ENCODE peak calls at places on chromosomes 5 and 9, in ten cellular contexts. One of them, this sample, is unnamed.

GRCh38 chr5:31291323-31291854 is 97.9 kb downstream of the CDH6 start:
- DNase-seq in IMR-90: no peak
- DNase-seq in Peyer's patch: no peak
- DNase-seq in body of pancreas: no peak
- DNase-seq in A549: peak
- DNase-seq in ovary: no peak
- DNase-seq in lower leg skin: no peak
- DNase-seq in heart left ventricle: no peak
- DNase-seq in sigmoid colon: no peak
- DNase-seq in GM12891: no peak
- DNase-seq in this sample: no peak

GRCh38 chr9:91723420-91724067 is 226.5 kb downstream of the ROR2 start:
- DNase-seq in IMR-90: no peak
- DNase-seq in GM12891: no peak
- DNase-seq in body of pancreas: no peak
- DNase-seq in sigmoid colon: no peak
- DNase-seq in Peyer's patch: peak
- DNase-seq in A549: no peak
- DNase-seq in heart left ventricle: no peak
- DNase-seq in ovary: no peak
- DNase-seq in lower leg skin: no peak
- DNase-seq in this sample: no peak

GRCh38 chr5:135811007-135811406 is 23.5 kb upstream of the SLC25A48 start:
- DNase-seq in Peyer's patch: no peak
- DNase-seq in heart left ventricle: no peak
- DNase-seq in GM12891: no peak
- DNase-seq in lower leg skin: no peak
- DNase-seq in IMR-90: no peak
- DNase-seq in A549: no peak
- DNase-seq in body of pancreas: no peak
- DNase-seq in sigmoid colon: no peak
- DNase-seq in ovary: no peak
- DNase-seq in this sample: no peak

GRCh38 chr5:128100860-128101557 is 17.4 kb downstream of the SLC12A2 start:
- DNase-seq in heart left ventricle: no peak
- DNase-seq in GM12891: no peak
- DNase-seq in IMR-90: no peak
- DNase-seq in Peyer's patch: no peak
- DNase-seq in ovary: no peak
- DNase-seq in A549: no peak
- DNase-seq in lower leg skin: no peak
- DNase-seq in sigmoid colon: no peak
- DNase-seq in body of pancreas: no peak
- DNase-seq in this sample: no peak

GRCh38 chr5:66959668-66960067 is 236.9 kb downstream of the CD180 start:
- DNase-seq in lower leg skin: no peak
- DNase-seq in GM12891: no peak
- DNase-seq in A549: peak
- DNase-seq in IMR-90: peak
- DNase-seq in body of pancreas: no peak
- DNase-seq in sigmoid colon: no peak
- DNase-seq in heart left ventricle: no peak
- DNase-seq in Peyer's patch: no peak
- DNase-seq in ovary: no peak
- DNase-seq in this sample: no peak

GRCh38 chr5:94024101-94024500 is 282.7 kb upstream of the POU5F2 start:
- DNase-seq in ovary: no peak
- DNase-seq in heart left ventricle: no peak
- DNase-seq in body of pancreas: no peak
- DNase-seq in lower leg skin: no peak
- DNase-seq in Peyer's patch: no peak
- DNase-seq in GM12891: no peak
- DNase-seq in A549: no peak
- DNase-seq in IMR-90: peak
- DNase-seq in sigmoid colon: no peak
- DNase-seq in this sample: no peak

GRCh38 chr5:149932445-149933350 is 11.9 kb downstream of the PDE6A start:
- DNase-seq in GM12891: no peak
- DNase-seq in sigmoid colon: no peak
- DNase-seq in Peyer's patch: no peak
- DNase-seq in body of pancreas: peak
- DNase-seq in A549: peak
- DNase-seq in lower leg skin: no peak
- DNase-seq in IMR-90: no peak
- DNase-seq in ovary: peak
- DNase-seq in heart left ventricle: no peak
- DNase-seq in this sample: no peak

GRCh38 chr5:153902026-153902425 is 136.7 kb downstream of the FAM114A2 start:
- DNase-seq in A549: no peak
- DNase-seq in GM12891: no peak
- DNase-seq in lower leg skin: no peak
- DNase-seq in sigmoid colon: no peak
- DNase-seq in Peyer's patch: no peak
- DNase-seq in IMR-90: no peak
- DNase-seq in ovary: no peak
- DNase-seq in body of pancreas: no peak
- DNase-seq in heart left ventricle: no peak
- DNase-seq in this sample: no peak

GRCh38 chr9:72147676-72148075 is 1.6 kb upstream of the GDA start:
- DNase-seq in Peyer's patch: no peak
- DNase-seq in GM12891: no peak
- DNase-seq in sigmoid colon: no peak
- DNase-seq in heart left ventricle: no peak
- DNase-seq in IMR-90: no peak
- DNase-seq in lower leg skin: no peak
- DNase-seq in A549: no peak
- DNase-seq in body of pancreas: no peak
- DNase-seq in ovary: no peak
- DNase-seq in this sample: no peak

GRCh38 chr9:72151099-72151498 is 1.9 kb downstream of the GDA start:
- DNase-seq in body of pancreas: no peak
- DNase-seq in GM12891: no peak
- DNase-seq in sigmoid colon: no peak
- DNase-seq in IMR-90: no peak
- DNase-seq in A549: no peak
- DNase-seq in Peyer's patch: no peak
- DNase-seq in lower leg skin: no peak
- DNase-seq in ovary: no peak
- DNase-seq in heart left ventricle: no peak
- DNase-seq in this sample: no peak

GRCh38 chr9:72150172-72150571 is 932 bp downstream of the GDA start:
- DNase-seq in body of pancreas: no peak
- DNase-seq in sigmoid colon: no peak
- DNase-seq in heart left ventricle: no peak
- DNase-seq in GM12891: no peak
- DNase-seq in IMR-90: no peak
- DNase-seq in Peyer's patch: no peak
- DNase-seq in A549: no peak
- DNase-seq in lower leg skin: no peak
- DNase-seq in ovary: no peak
- DNase-seq in this sample: no peak

GRCh38 chr9:72150653-72151052 is 1.4 kb downstream of the GDA start:
- DNase-seq in sigmoid colon: no peak
- DNase-seq in body of pancreas: no peak
- DNase-seq in Peyer's patch: no peak
- DNase-seq in GM12891: no peak
- DNase-seq in lower leg skin: no peak
- DNase-seq in ovary: no peak
- DNase-seq in IMR-90: no peak
- DNase-seq in heart left ventricle: no peak
- DNase-seq in A549: no peak
- DNase-seq in this sample: no peak

GRCh38 chr9:72149231-72149975 is at the start of gene GDA:
- DNase-seq in heart left ventricle: peak
- DNase-seq in ovary: no peak
- DNase-seq in Peyer's patch: no peak
- DNase-seq in body of pancreas: peak
- DNase-seq in sigmoid colon: no peak
- DNase-seq in IMR-90: no peak
- DNase-seq in A549: peak
- DNase-seq in GM12891: peak
- DNase-seq in lower leg skin: no peak
- DNase-seq in this sample: no peak
- TF ChIP-seq POLR2A in heart left ventricle: no peak
- TF ChIP-seq POLR2A in ovary: no peak
- TF ChIP-seq POLR2A in Peyer's patch: peak
- TF ChIP-seq POLR2A in body of pancreas: no peak
- TF ChIP-seq POLR2A in sigmoid colon: no peak
- TF ChIP-seq POLR2A in IMR-90: no peak
- TF ChIP-seq POLR2A in A549: peak
- TF ChIP-seq POLR2A in GM12891: no peak
- TF ChIP-seq POLR2A in lower leg skin: no peak
- TF ChIP-seq POLR2A in this sample: no peak

GRCh38 chr9:129888085-129888808 is 53.0 kb downstream of the USP20 start:
- DNase-seq in IMR-90: no peak
- DNase-seq in lower leg skin: no peak
- DNase-seq in GM12891: peak
- DNase-seq in heart left ventricle: peak
- DNase-seq in A549: no peak
- DNase-seq in body of pancreas: no peak
- DNase-seq in ovary: no peak
- DNase-seq in sigmoid colon: no peak
- DNase-seq in Peyer's patch: peak
- DNase-seq in this sample: no peak

GRCh38 chr9:129885018-129885669 is 49.9 kb downstream of the USP20 start:
- DNase-seq in lower leg skin: no peak
- DNase-seq in sigmoid colon: peak
- DNase-seq in ovary: peak
- DNase-seq in heart left ventricle: no peak
- DNase-seq in Peyer's patch: peak
- DNase-seq in IMR-90: no peak
- DNase-seq in A549: no peak
- DNase-seq in body of pancreas: peak
- DNase-seq in GM12891: no peak
- DNase-seq in this sample: no peak

GRCh38 chr9:129885670-129886106 is 50.4 kb downstream of the USP20 start:
- DNase-seq in ovary: peak
- DNase-seq in heart left ventricle: peak
- DNase-seq in lower leg skin: peak
- DNase-seq in sigmoid colon: peak
- DNase-seq in A549: peak
- DNase-seq in body of pancreas: peak
- DNase-seq in GM12891: no peak
- DNase-seq in Peyer's patch: peak
- DNase-seq in IMR-90: peak
- DNase-seq in this sample: peak

GRCh38 chr9:129887210-129888084 is 52.2 kb downstream of the USP20 start:
- DNase-seq in Peyer's patch: peak
- DNase-seq in ovary: no peak
- DNase-seq in IMR-90: peak
- DNase-seq in heart left ventricle: peak
- DNase-seq in body of pancreas: no peak
- DNase-seq in GM12891: no peak
- DNase-seq in A549: no peak
- DNase-seq in sigmoid colon: no peak
- DNase-seq in lower leg skin: no peak
- DNase-seq in this sample: no peak

DNA sequence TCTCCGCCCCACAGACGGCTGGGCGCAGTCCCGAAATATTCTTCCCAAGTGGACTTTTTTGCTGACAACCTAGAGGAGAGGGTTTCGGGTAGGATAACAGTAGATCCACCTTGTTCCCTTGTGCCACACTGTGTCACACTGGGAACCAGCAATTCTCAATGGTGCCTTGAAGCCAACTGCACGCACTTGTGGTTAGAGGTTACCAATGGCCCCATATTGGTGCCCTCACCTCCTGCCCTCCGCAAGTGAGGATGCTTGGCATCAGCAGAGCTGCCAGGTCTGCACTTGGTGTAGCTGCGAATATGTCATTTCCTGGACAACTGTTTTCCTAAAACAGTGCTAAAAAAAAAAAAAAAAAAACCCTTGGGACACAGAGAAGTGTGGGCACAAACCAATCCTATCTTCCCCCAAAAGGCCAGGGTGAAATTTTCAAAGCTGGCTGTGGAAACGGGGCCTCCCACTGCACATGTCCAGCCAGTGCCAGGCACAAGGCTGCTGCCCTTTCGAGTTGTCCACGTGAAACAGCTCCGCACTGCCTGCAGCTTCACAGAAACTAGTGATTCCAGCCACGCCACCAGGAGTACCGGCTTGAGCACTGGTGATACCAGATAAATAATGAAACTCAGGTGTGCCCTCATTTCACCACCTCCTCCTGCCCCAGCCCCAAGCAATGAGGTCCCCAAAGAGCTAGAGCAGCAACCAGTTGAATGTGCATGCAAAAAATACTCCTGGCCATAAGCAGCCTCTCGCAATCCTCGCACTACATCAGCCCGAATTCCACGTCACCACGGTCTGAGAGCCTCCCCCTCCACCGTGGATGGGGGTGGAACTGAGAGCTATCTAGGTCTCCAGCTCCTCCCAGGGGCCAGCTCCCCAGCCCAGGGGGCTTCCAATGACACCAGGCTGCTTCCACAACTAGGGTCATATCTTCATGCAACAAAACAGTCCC is 51.2 kb downstream of the USP20 start:
- DNase-seq in IMR-90: no peak
- DNase-seq in heart left ventricle: no peak
- DNase-seq in Peyer's patch: peak
- DNase-seq in A549: no peak
- DNase-seq in sigmoid colon: no peak
- DNase-seq in GM12891: no peak
- DNase-seq in ovary: no peak
- DNase-seq in body of pancreas: no peak
- DNase-seq in lower leg skin: no peak
- DNase-seq in this sample: no peak
- TF ChIP-seq POLR2A in IMR-90: no peak
- TF ChIP-seq POLR2A in heart left ventricle: no peak
- TF ChIP-seq POLR2A in Peyer's patch: no peak
- TF ChIP-seq POLR2A in A549: no peak
- TF ChIP-seq POLR2A in sigmoid colon: no peak
- TF ChIP-seq POLR2A in GM12891: peak
- TF ChIP-seq POLR2A in ovary: no peak
- TF ChIP-seq POLR2A in body of pancreas: no peak
- TF ChIP-seq POLR2A in lower leg skin: no peak
- TF ChIP-seq POLR2A in this sample: no peak

GRCh38 chr5:108381034-108381954 is 604 bp downstream of the FBXL17 start:
- DNase-seq in body of pancreas: peak
- DNase-seq in lower leg skin: peak
- DNase-seq in GM12891: peak
- DNase-seq in ovary: peak
- DNase-seq in A549: peak
- DNase-seq in sigmoid colon: peak
- DNase-seq in heart left ventricle: peak
- DNase-seq in IMR-90: peak
- DNase-seq in Peyer's patch: peak
- DNase-seq in this sample: peak
- TF ChIP-seq POLR2A in body of pancreas: peak
- TF ChIP-seq POLR2A in lower leg skin: no peak
- TF ChIP-seq POLR2A in GM12891: no peak
- TF ChIP-seq POLR2A in ovary: peak
- TF ChIP-seq POLR2A in A549: peak
- TF ChIP-seq POLR2A in sigmoid colon: no peak
- TF ChIP-seq POLR2A in heart left ventricle: no peak
- TF ChIP-seq POLR2A in IMR-90: peak
- TF ChIP-seq POLR2A in Peyer's patch: peak
- TF ChIP-seq POLR2A in this sample: peak

DNA sequence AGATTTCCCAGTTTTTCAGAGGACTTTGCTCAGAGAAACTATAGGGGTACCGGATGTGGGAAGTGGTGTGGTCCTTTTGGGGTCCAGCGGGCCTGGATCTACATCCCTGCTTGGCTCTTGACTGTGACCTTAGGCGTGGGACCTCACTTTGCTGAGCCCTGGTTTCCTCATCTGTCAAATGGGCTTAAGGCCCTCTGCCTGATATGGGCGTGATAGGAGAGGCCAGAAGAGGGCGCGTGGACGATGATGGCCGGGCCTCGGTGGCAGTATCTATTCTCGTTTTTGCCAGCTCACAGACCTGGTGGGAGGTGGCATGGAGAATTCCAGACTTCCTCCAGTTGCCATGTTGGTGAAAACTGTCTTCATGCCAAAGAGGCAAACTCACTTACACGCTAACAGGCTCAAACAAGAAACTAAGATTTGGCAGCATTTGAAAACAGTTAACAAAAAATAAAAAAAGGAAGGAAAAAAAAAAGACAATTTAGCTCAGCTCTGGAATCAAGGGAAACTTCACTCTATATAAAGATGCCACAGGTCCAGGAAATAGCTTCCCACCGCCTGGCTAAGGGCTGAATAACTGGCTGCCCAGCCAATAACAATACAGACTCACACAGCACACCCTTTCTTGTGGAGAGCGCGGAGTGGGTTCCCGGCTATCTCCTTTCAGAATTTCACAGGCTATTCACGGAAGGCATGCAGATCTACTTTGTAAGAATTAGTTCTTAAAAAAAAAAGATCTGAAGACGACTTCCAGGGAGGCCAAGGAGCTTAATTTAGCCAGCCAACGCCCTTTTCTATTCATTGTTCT is 1.7 kb downstream of the SH3PXD2B start:
- DNase-seq in body of pancreas: no peak
- DNase-seq in heart left ventricle: no peak
- DNase-seq in A549: peak
- DNase-seq in Peyer's patch: no peak
- DNase-seq in lower leg skin: peak
- DNase-seq in ovary: no peak
- DNase-seq in sigmoid colon: peak
- DNase-seq in GM12891: no peak
- DNase-seq in IMR-90: peak
- DNase-seq in this sample: no peak
- TF ChIP-seq POLR2A in body of pancreas: no peak
- TF ChIP-seq POLR2A in heart left ventricle: no peak
- TF ChIP-seq POLR2A in A549: no peak
- TF ChIP-seq POLR2A in Peyer's patch: no peak
- TF ChIP-seq POLR2A in lower leg skin: no peak
- TF ChIP-seq POLR2A in ovary: peak
- TF ChIP-seq POLR2A in sigmoid colon: no peak
- TF ChIP-seq POLR2A in GM12891: no peak
- TF ChIP-seq POLR2A in IMR-90: no peak
- TF ChIP-seq POLR2A in this sample: no peak